ENCODE peak calls at places on chromosomes 16 and 17, in ten cellular contexts. One of them, this sample, is unnamed.

GRCh38 chr17:21419299-21420239 is 43.4 kb downstream of the KCNJ12 start:
- DNase-seq in AG08396: no peak
- DNase-seq in AG10803: no peak
- DNase-seq in SW 1271: no peak
- DNase-seq in EH: no peak
- DNase-seq in B cell: no peak
- DNase-seq in AML-193: no peak
- DNase-seq in NCI-H2029: no peak
- DNase-seq in activated CD4-positive, alpha-beta memory T cell treated with anti-CD3 and anti-CD28 coated beads, Interleukin-2, amount 10 ng/mL, durations not matched to agents 7 days and 5 days: no peak
- DNase-seq in nephron progenitor cell: no peak
- DNase-seq in this sample: no peak

GRCh38 chr17:82832881-82833475 is 6.8 kb downstream of the ZNF750 start:
- DNase-seq in AG08396: no peak
- DNase-seq in AG10803: no peak
- DNase-seq in SW 1271: no peak
- DNase-seq in EH: no peak
- DNase-seq in B cell: no peak
- DNase-seq in AML-193: no peak
- DNase-seq in NCI-H2029: no peak
- DNase-seq in activated CD4-positive, alpha-beta memory T cell treated with anti-CD3 and anti-CD28 coated beads, Interleukin-2, amount 10 ng/mL, durations not matched to agents 7 days and 5 days: no peak
- DNase-seq in nephron progenitor cell: no peak
- DNase-seq in this sample: no peak

GRCh38 chr17:28812980-28813377 is 29.6 kb downstream of the FAM222B start:
- DNase-seq in AG08396: no peak
- DNase-seq in AG10803: peak; percentile 51
- DNase-seq in SW 1271: no peak
- DNase-seq in EH: no peak
- DNase-seq in B cell: no peak
- DNase-seq in AML-193: no peak
- DNase-seq in NCI-H2029: no peak
- DNase-seq in activated CD4-positive, alpha-beta memory T cell treated with anti-CD3 and anti-CD28 coated beads, Interleukin-2, amount 10 ng/mL, durations not matched to agents 7 days and 5 days: no peak
- DNase-seq in nephron progenitor cell: no peak
- DNase-seq in this sample: no peak

GRCh38 chr16:3696425-3697218 is 20.7 kb downstream of the TRAP1 start:
- DNase-seq in AG08396: no peak
- DNase-seq in AG10803: peak; percentile 56
- DNase-seq in SW 1271: no peak
- DNase-seq in EH: peak; percentile 97
- DNase-seq in B cell: no peak
- DNase-seq in AML-193: no peak
- DNase-seq in NCI-H2029: peak; percentile 14
- DNase-seq in activated CD4-positive, alpha-beta memory T cell treated with anti-CD3 and anti-CD28 coated beads, Interleukin-2, amount 10 ng/mL, durations not matched to agents 7 days and 5 days: no peak
- DNase-seq in nephron progenitor cell: no peak
- DNase-seq in this sample: no peak

GRCh38 chr16:3884398-3884797 is 3.9 kb upstream of the CREBBP start:
- DNase-seq in AG08396: no peak
- DNase-seq in AG10803: no peak
- DNase-seq in SW 1271: no peak
- DNase-seq in EH: no peak
- DNase-seq in B cell: no peak
- DNase-seq in AML-193: no peak
- DNase-seq in NCI-H2029: no peak
- DNase-seq in activated CD4-positive, alpha-beta memory T cell treated with anti-CD3 and anti-CD28 coated beads, Interleukin-2, amount 10 ng/mL, durations not matched to agents 7 days and 5 days: no peak
- DNase-seq in nephron progenitor cell: no peak
- DNase-seq in this sample: no peak

GRCh38 chr16:4892356-4893102 is 44.4 kb downstream of the PPL start:
- DNase-seq in AG08396: peak; percentile 67
- DNase-seq in AG10803: peak; percentile 23
- DNase-seq in SW 1271: no peak
- DNase-seq in EH: peak; percentile 46
- DNase-seq in B cell: no peak
- DNase-seq in AML-193: no peak
- DNase-seq in NCI-H2029: no peak
- DNase-seq in activated CD4-positive, alpha-beta memory T cell treated with anti-CD3 and anti-CD28 coated beads, Interleukin-2, amount 10 ng/mL, durations not matched to agents 7 days and 5 days: no peak
- DNase-seq in nephron progenitor cell: no peak
- DNase-seq in this sample: no peak

GRCh38 chr17:80980397-80981061 is 11.1 kb upstream of the CHMP6 start:
- DNase-seq in AG08396: no peak
- DNase-seq in AG10803: peak; percentile 31
- DNase-seq in SW 1271: no peak
- DNase-seq in EH: peak; percentile 31
- DNase-seq in B cell: no peak
- DNase-seq in AML-193: no peak
- DNase-seq in NCI-H2029: no peak
- DNase-seq in activated CD4-positive, alpha-beta memory T cell treated with anti-CD3 and anti-CD28 coated beads, Interleukin-2, amount 10 ng/mL, durations not matched to agents 7 days and 5 days: no peak
- DNase-seq in nephron progenitor cell: no peak
- DNase-seq in this sample: no peak

GRCh38 chr17:27754549-27754948 is 45.8 kb downstream of the NOS2 start:
- DNase-seq in AG08396: no peak
- DNase-seq in AG10803: no peak
- DNase-seq in SW 1271: no peak
- DNase-seq in EH: no peak
- DNase-seq in B cell: no peak
- DNase-seq in AML-193: no peak
- DNase-seq in NCI-H2029: no peak
- DNase-seq in activated CD4-positive, alpha-beta memory T cell treated with anti-CD3 and anti-CD28 coated beads, Interleukin-2, amount 10 ng/mL, durations not matched to agents 7 days and 5 days: no peak
- DNase-seq in nephron progenitor cell: no peak
- DNase-seq in this sample: no peak

GRCh38 chr17:36602030-36602737 is 801 bp downstream of the MRM1 start:
- DNase-seq in AG08396: no peak
- DNase-seq in AG10803: no peak
- DNase-seq in SW 1271: no peak
- DNase-seq in EH: peak; percentile 13
- DNase-seq in B cell: no peak
- DNase-seq in AML-193: no peak
- DNase-seq in NCI-H2029: no peak
- DNase-seq in activated CD4-positive, alpha-beta memory T cell treated with anti-CD3 and anti-CD28 coated beads, Interleukin-2, amount 10 ng/mL, durations not matched to agents 7 days and 5 days: no peak
- DNase-seq in nephron progenitor cell: no peak
- DNase-seq in this sample: no peak

GRCh38 chr17:42531455-42532354 is 4.3 kb upstream of the NAGLU start:
- DNase-seq in AG08396: peak; percentile 68
- DNase-seq in AG10803: peak; percentile 54
- DNase-seq in SW 1271: peak; percentile 60
- DNase-seq in EH: peak; percentile 64
- DNase-seq in B cell: peak; percentile 83
- DNase-seq in AML-193: peak; percentile 64
- DNase-seq in NCI-H2029: no peak
- DNase-seq in activated CD4-positive, alpha-beta memory T cell treated with anti-CD3 and anti-CD28 coated beads, Interleukin-2, amount 10 ng/mL, durations not matched to agents 7 days and 5 days: peak; percentile 56
- DNase-seq in nephron progenitor cell: peak; percentile 75
- DNase-seq in this sample: peak; percentile 60

GRCh38 chr17:57999496-58000017 is 7.5 kb downstream of the SRSF1 start:
- DNase-seq in AG08396: no peak
- DNase-seq in AG10803: peak; percentile 74
- DNase-seq in SW 1271: peak; percentile 70
- DNase-seq in EH: peak; percentile 76
- DNase-seq in B cell: peak; percentile 32
- DNase-seq in AML-193: peak; percentile 85
- DNase-seq in NCI-H2029: peak; percentile 47
- DNase-seq in activated CD4-positive, alpha-beta memory T cell treated with anti-CD3 and anti-CD28 coated beads, Interleukin-2, amount 10 ng/mL, durations not matched to agents 7 days and 5 days: no peak
- DNase-seq in nephron progenitor cell: peak; percentile 27
- DNase-seq in this sample: peak; percentile 40

GRCh38 chr17:74738051-74738996 is 1.3 kb downstream of the RAB37 start:
- DNase-seq in AG08396: no peak
- DNase-seq in AG10803: no peak
- DNase-seq in SW 1271: no peak
- DNase-seq in EH: no peak
- DNase-seq in B cell: peak; percentile 65
- DNase-seq in AML-193: peak; percentile 90
- DNase-seq in NCI-H2029: no peak
- DNase-seq in activated CD4-positive, alpha-beta memory T cell treated with anti-CD3 and anti-CD28 coated beads, Interleukin-2, amount 10 ng/mL, durations not matched to agents 7 days and 5 days: peak; percentile 92
- DNase-seq in nephron progenitor cell: no peak
- DNase-seq in this sample: peak; percentile 86

GRCh38 chr16:1732071-1732470 is 26.1 kb downstream of the MAPK8IP3 start:
- DNase-seq in AG08396: no peak
- DNase-seq in AG10803: no peak
- DNase-seq in SW 1271: no peak
- DNase-seq in EH: no peak
- DNase-seq in B cell: no peak
- DNase-seq in AML-193: no peak
- DNase-seq in NCI-H2029: no peak
- DNase-seq in activated CD4-positive, alpha-beta memory T cell treated with anti-CD3 and anti-CD28 coated beads, Interleukin-2, amount 10 ng/mL, durations not matched to agents 7 days and 5 days: no peak
- DNase-seq in nephron progenitor cell: no peak
- DNase-seq in this sample: no peak

GRCh38 chr17:39016193-39017153 is 49.3 kb upstream of the FBXO47 start:
- DNase-seq in AG08396: no peak
- DNase-seq in AG10803: peak; percentile 51
- DNase-seq in SW 1271: no peak
- DNase-seq in EH: peak; percentile 23
- DNase-seq in B cell: no peak
- DNase-seq in AML-193: peak; percentile 69
- DNase-seq in NCI-H2029: no peak
- DNase-seq in activated CD4-positive, alpha-beta memory T cell treated with anti-CD3 and anti-CD28 coated beads, Interleukin-2, amount 10 ng/mL, durations not matched to agents 7 days and 5 days: no peak
- DNase-seq in nephron progenitor cell: no peak
- DNase-seq in this sample: no peak

GRCh38 chr17:80665792-80666191 is 121.2 kb downstream of the RPTOR start:
- DNase-seq in AG08396: no peak
- DNase-seq in AG10803: no peak
- DNase-seq in SW 1271: no peak
- DNase-seq in EH: no peak
- DNase-seq in B cell: no peak
- DNase-seq in AML-193: no peak
- DNase-seq in NCI-H2029: no peak
- DNase-seq in activated CD4-positive, alpha-beta memory T cell treated with anti-CD3 and anti-CD28 coated beads, Interleukin-2, amount 10 ng/mL, durations not matched to agents 7 days and 5 days: no peak
- DNase-seq in nephron progenitor cell: no peak
- DNase-seq in this sample: no peak

GRCh38 chr17:76008208-76008607 is 7.6 kb downstream of the CDK3 start:
- DNase-seq in AG08396: no peak
- DNase-seq in AG10803: no peak
- DNase-seq in SW 1271: no peak
- DNase-seq in EH: no peak
- DNase-seq in B cell: no peak
- DNase-seq in AML-193: no peak
- DNase-seq in NCI-H2029: no peak
- DNase-seq in activated CD4-positive, alpha-beta memory T cell treated with anti-CD3 and anti-CD28 coated beads, Interleukin-2, amount 10 ng/mL, durations not matched to agents 7 days and 5 days: no peak
- DNase-seq in nephron progenitor cell: no peak
- DNase-seq in this sample: no peak

GRCh38 chr16:25256821-25257503 is 683 bp downstream of the ZKSCAN2 start:
- DNase-seq in AG08396: peak; percentile 20
- DNase-seq in AG10803: peak; percentile 31
- DNase-seq in SW 1271: peak; percentile 73
- DNase-seq in EH: peak; percentile 53
- DNase-seq in B cell: peak; percentile 25
- DNase-seq in AML-193: peak; percentile 12
- DNase-seq in NCI-H2029: no peak
- DNase-seq in activated CD4-positive, alpha-beta memory T cell treated with anti-CD3 and anti-CD28 coated beads, Interleukin-2, amount 10 ng/mL, durations not matched to agents 7 days and 5 days: no peak
- DNase-seq in nephron progenitor cell: peak; percentile 41
- DNase-seq in this sample: no peak

GRCh38 chr17:82003411-82004381 is 19.0 kb downstream of the CENPX start:
- DNase-seq in AG08396: peak; percentile 97
- DNase-seq in AG10803: peak; percentile 93
- DNase-seq in SW 1271: peak; percentile 87
- DNase-seq in EH: peak; percentile 98
- DNase-seq in B cell: no peak
- DNase-seq in AML-193: no peak
- DNase-seq in NCI-H2029: no peak
- DNase-seq in activated CD4-positive, alpha-beta memory T cell treated with anti-CD3 and anti-CD28 coated beads, Interleukin-2, amount 10 ng/mL, durations not matched to agents 7 days and 5 days: no peak
- DNase-seq in nephron progenitor cell: peak; percentile 65
- DNase-seq in this sample: no peak

GRCh38 chr17:46163316-46163715 is 29.9 kb downstream of the KANSL1 start:
- DNase-seq in AG08396: no peak
- DNase-seq in AG10803: no peak
- DNase-seq in SW 1271: no peak
- DNase-seq in EH: no peak
- DNase-seq in B cell: no peak
- DNase-seq in AML-193: peak; percentile 53
- DNase-seq in NCI-H2029: no peak
- DNase-seq in activated CD4-positive, alpha-beta memory T cell treated with anti-CD3 and anti-CD28 coated beads, Interleukin-2, amount 10 ng/mL, durations not matched to agents 7 days and 5 days: no peak
- DNase-seq in nephron progenitor cell: no peak
- DNase-seq in this sample: no peak

GRCh38 chr17:80992077-80992947 is 671 bp downstream of the CHMP6 start:
- DNase-seq in AG08396: peak; percentile 74
- DNase-seq in AG10803: no peak
- DNase-seq in SW 1271: no peak
- DNase-seq in EH: no peak
- DNase-seq in B cell: peak; percentile 74
- DNase-seq in AML-193: no peak
- DNase-seq in NCI-H2029: no peak
- DNase-seq in activated CD4-positive, alpha-beta memory T cell treated with anti-CD3 and anti-CD28 coated beads, Interleukin-2, amount 10 ng/mL, durations not matched to agents 7 days and 5 days: no peak
- DNase-seq in nephron progenitor cell: peak; percentile 58
- DNase-seq in this sample: peak; percentile 46

GRCh38 chr17:19664821-19665181 is 16.2 kb downstream of the ALDH3A2 start:
- DNase-seq in AG08396: no peak
- DNase-seq in AG10803: no peak
- DNase-seq in SW 1271: no peak
- DNase-seq in EH: no peak
- DNase-seq in B cell: no peak
- DNase-seq in AML-193: no peak
- DNase-seq in NCI-H2029: no peak
- DNase-seq in activated CD4-positive, alpha-beta memory T cell treated with anti-CD3 and anti-CD28 coated beads, Interleukin-2, amount 10 ng/mL, durations not matched to agents 7 days and 5 days: no peak
- DNase-seq in nephron progenitor cell: no peak
- DNase-seq in this sample: no peak

GRCh38 chr16:81616321-81617020 is 162.6 kb upstream of the PLCG2 start:
- DNase-seq in AG08396: peak; percentile 68
- DNase-seq in AG10803: peak; percentile 81
- DNase-seq in SW 1271: no peak
- DNase-seq in EH: peak; percentile 72
- DNase-seq in B cell: peak; percentile 72
- DNase-seq in AML-193: peak; percentile 1
- DNase-seq in NCI-H2029: no peak
- DNase-seq in activated CD4-positive, alpha-beta memory T cell treated with anti-CD3 and anti-CD28 coated beads, Interleukin-2, amount 10 ng/mL, durations not matched to agents 7 days and 5 days: peak; percentile 88
- DNase-seq in nephron progenitor cell: peak; percentile 65
- DNase-seq in this sample: peak; percentile 80

GRCh38 chr17:2636169-2636930 is 42.9 kb downstream of the PAFAH1B1 start:
- DNase-seq in AG08396: no peak
- DNase-seq in AG10803: no peak
- DNase-seq in SW 1271: no peak
- DNase-seq in EH: no peak
- DNase-seq in B cell: no peak
- DNase-seq in AML-193: no peak
- DNase-seq in NCI-H2029: no peak
- DNase-seq in activated CD4-positive, alpha-beta memory T cell treated with anti-CD3 and anti-CD28 coated beads, Interleukin-2, amount 10 ng/mL, durations not matched to agents 7 days and 5 days: no peak
- DNase-seq in nephron progenitor cell: no peak
- DNase-seq in this sample: no peak

GRCh38 chr17:75684924-75685323 is 17.8 kb downstream of the SAP30BP start:
- DNase-seq in AG08396: no peak
- DNase-seq in AG10803: peak; percentile 82
- DNase-seq in SW 1271: no peak
- DNase-seq in EH: peak; percentile 83
- DNase-seq in B cell: no peak
- DNase-seq in AML-193: no peak
- DNase-seq in NCI-H2029: no peak
- DNase-seq in activated CD4-positive, alpha-beta memory T cell treated with anti-CD3 and anti-CD28 coated beads, Interleukin-2, amount 10 ng/mL, durations not matched to agents 7 days and 5 days: no peak
- DNase-seq in nephron progenitor cell: no peak
- DNase-seq in this sample: no peak

GRCh38 chr17:5097101-5097834 is 14.4 kb downstream of the ZNF232 start:
- DNase-seq in AG08396: no peak
- DNase-seq in AG10803: no peak
- DNase-seq in SW 1271: no peak
- DNase-seq in EH: no peak
- DNase-seq in B cell: peak; percentile 85
- DNase-seq in AML-193: no peak
- DNase-seq in NCI-H2029: peak; percentile 48
- DNase-seq in activated CD4-positive, alpha-beta memory T cell treated with anti-CD3 and anti-CD28 coated beads, Interleukin-2, amount 10 ng/mL, durations not matched to agents 7 days and 5 days: no peak
- DNase-seq in nephron progenitor cell: peak; percentile 74
- DNase-seq in this sample: peak; percentile 25

GRCh38 chr16:69073181-69073669 is 32.2 kb upstream of the HAS3 start:
- DNase-seq in AG08396: no peak
- DNase-seq in AG10803: peak; percentile 68
- DNase-seq in SW 1271: no peak
- DNase-seq in EH: peak; percentile 87
- DNase-seq in B cell: no peak
- DNase-seq in AML-193: no peak
- DNase-seq in NCI-H2029: no peak
- DNase-seq in activated CD4-positive, alpha-beta memory T cell treated with anti-CD3 and anti-CD28 coated beads, Interleukin-2, amount 10 ng/mL, durations not matched to agents 7 days and 5 days: no peak
- DNase-seq in nephron progenitor cell: no peak
- DNase-seq in this sample: no peak

GRCh38 chr17:4998027-4998665 is 396 bp downstream of the KIF1C start:
- DNase-seq in AG08396: peak; percentile 29
- DNase-seq in AG10803: peak; percentile 23
- DNase-seq in SW 1271: no peak
- DNase-seq in EH: no peak
- DNase-seq in B cell: no peak
- DNase-seq in AML-193: no peak
- DNase-seq in NCI-H2029: no peak
- DNase-seq in activated CD4-positive, alpha-beta memory T cell treated with anti-CD3 and anti-CD28 coated beads, Interleukin-2, amount 10 ng/mL, durations not matched to agents 7 days and 5 days: no peak
- DNase-seq in nephron progenitor cell: peak; percentile 77
- DNase-seq in this sample: peak; percentile 35

GRCh38 chr17:65366102-65366844 is 195.2 kb downstream of the AXIN2 start:
- DNase-seq in AG08396: no peak
- DNase-seq in AG10803: no peak
- DNase-seq in SW 1271: no peak
- DNase-seq in EH: no peak
- DNase-seq in B cell: no peak
- DNase-seq in AML-193: no peak
- DNase-seq in NCI-H2029: no peak
- DNase-seq in activated CD4-positive, alpha-beta memory T cell treated with anti-CD3 and anti-CD28 coated beads, Interleukin-2, amount 10 ng/mL, durations not matched to agents 7 days and 5 days: no peak
- DNase-seq in nephron progenitor cell: no peak
- DNase-seq in this sample: no peak